ENCODE peak calls at places on chromosome 15, in seven cellular contexts. L, F, D, Q, M, U and H are unnamed samples.

GRCh38 chr15:90309050-90309449 is 43.0 kb upstream of the ZNF774 start:
- DNase-seq in Q (no peak), L (no peak), D (no peak), U (no peak), F (no peak), M (no peak), H (no peak)

GRCh38 chr15:78977091-78977571 is 32.3 kb upstream of the CTSH start:
- DNase-seq in F (no peak), U (no peak), L (no peak), D (no peak), Q (no peak), M (no peak), H (no peak)

GRCh38 chr15:68209272-68209671 is 4.1 kb upstream of the CALML4 start:
- DNase-seq in F (no peak), L (peak), Q (no peak), U (no peak), M (no peak), D (no peak), H (peak)

GRCh38 chr15:98855067-98855814 is 152.4 kb downstream of the PGPEP1L start:
- DNase-seq in U (no peak), L (no peak), Q (no peak), M (no peak), D (no peak), F (no peak), H (no peak)

GRCh38 chr15:45821390-45821789 is 186.6 kb downstream of the SQOR start:
- DNase-seq in L (no peak), Q (no peak), F (no peak), M (no peak), U (no peak), D (no peak), H (no peak)

GRCh38 chr15:76060098-76060989 is 559 bp downstream of the TMEM266 start:
- DNase-seq in M (no peak), F (no peak), L (no peak), U (no peak), D (no peak), Q (peak), H (peak)

GRCh38 chr15:90376789-90377188 is 11.3 kb upstream of the IQGAP1 start:
- DNase-seq in Q (peak), F (peak), L (no peak), M (no peak), U (no peak), D (no peak), H (peak)

GRCh38 chr15:81666828-81667227 is 292.8 kb upstream of the TMC3 start:
- DNase-seq in M (peak), D (no peak), U (no peak), F (no peak), Q (no peak), L (no peak), H (no peak)

GRCh38 chr15:93071469-93071891 is 17.5 kb downstream of the RGMA start:
- DNase-seq in Q (no peak), L (no peak), F (no peak), M (no peak), U (no peak), D (no peak), H (no peak)

GRCh38 chr15:96273317-96274086 is 57.0 kb upstream of the NR2F2 start:
- DNase-seq in L (no peak), U (no peak), F (no peak), Q (no peak), M (peak), D (no peak), H (no peak)

GRCh38 chr15:75723847-75724660 is 11.4 kb upstream of the CSPG4 start:
- DNase-seq in U (no peak), F (peak), M (peak), D (peak), L (peak), Q (no peak), H (peak)

GRCh38 chr15:71115567-71116351 is 488 bp downstream of the THSD4 start:
- DNase-seq in M (peak), U (no peak), D (no peak), L (peak), F (no peak), Q (no peak), H (no peak)

GRCh38 chr15:74957301-74958035 is 896 bp upstream of the RPP25 start:
- DNase-seq in L (peak), Q (peak), D (no peak), U (no peak), F (no peak), M (peak), H (no peak)